ENCODE peak calls at places on chromosomes 13 and 19, in nine cellular contexts. S is NCI-H1105; Y is AG09309; B is activated naive CD8-positive, alpha-beta T cell treated with anti-CD3 and anti-CD28 coated beads, Interleukin-2, amount 50 U/mL, for 16 hours; E is GM23248; C is AG04450; J is stimulated activated CD8-positive, alpha-beta memory T cell treated with anti-CD3 and anti-CD28 coated beads, Interleukin-4, amount 100 ng/mL, for 1 hour; Q is left cardiac atrium; U is stimulated activated CD4-positive, alpha-beta T cell treated with anti-CD3 and anti-CD28 coated beads, Interleukin-12 subunit alpha, Interleukin-12 subunit beta, amount 100 ng/mL, for 48 hours. L is an unnamed sample.

GRCh38 chr13:99495478-99496321 is 5.6 kb upstream of the TM9SF2 start:
- DNase-seq in S (no peak), Y (no peak), B (no peak), E (peak), C (no peak), J (no peak), Q (no peak), U (no peak), L (peak)

GRCh38 chr13:27036236-27036981 is 135.2 kb downstream of the USP12 start:
- DNase-seq in S (no peak), Y (no peak), B (no peak), E (peak), C (no peak), J (no peak), Q (no peak), U (no peak), L (peak)

GRCh38 chr19:7970716-7971448 is 27.4 kb upstream of the TIMM44 start:
- DNase-seq in S (no peak), Y (no peak), B (no peak), E (peak), C (no peak), J (no peak), Q (no peak), U (peak), L (peak)

GRCh38 chr13:26710166-26710565 is 50.4 kb downstream of the GPR12 start:
- DNase-seq in S (no peak), Y (no peak), B (no peak), E (no peak), C (no peak), J (no peak), Q (no peak), U (no peak), L (no peak)

GRCh38 chr19:54047626-54048025 is 16.1 kb downstream of the VSTM1 start:
- DNase-seq in S (no peak), Y (no peak), B (no peak), E (no peak), C (no peak), J (no peak), Q (no peak), U (no peak), L (no peak)

GRCh38 chr13:27372896-27373295 is 51.5 kb upstream of the GTF3A start:
- DNase-seq in S (peak), Y (no peak), B (no peak), E (peak), C (no peak), J (no peak), Q (no peak), U (no peak), L (peak)

GRCh38 chr13:56988543-56988942 is 152.2 kb upstream of the PRR20A start:
- DNase-seq in S (no peak), Y (no peak), B (no peak), E (no peak), C (no peak), J (no peak), Q (no peak), U (no peak), L (no peak)

GRCh38 chr19:48638831-48639381 is 1.7 kb upstream of the DBP start:
- DNase-seq in S (no peak), Y (no peak), B (no peak), E (peak), C (no peak), J (no peak), Q (no peak), U (no peak), L (no peak)

GRCh38 chr19:52917531-52917930 is 5.7 kb downstream of the ZNF888 start:
- DNase-seq in S (no peak), Y (no peak), B (no peak), E (no peak), C (no peak), J (no peak), Q (no peak), U (no peak), L (no peak)

GRCh38 chr13:71515639-71516038 is 351.4 kb downstream of the DACH1 start:
- DNase-seq in S (no peak), Y (no peak), B (no peak), E (no peak), C (no peak), J (no peak), Q (no peak), U (no peak), L (no peak)

L was measured in M059J.